ENCODE peak calls at places on chromosomes 13 and 19, in nine cellular contexts. K, Q, H, I, L, M, G, N and A are unnamed samples.

GRCh38 chr13:111789420-111789819 is 277.5 kb upstream of the SOX1 start:
- DNase-seq in I (no peak), Q (no peak), L (no peak), N (no peak), M (no peak), H (no peak), K (no peak), G (no peak), A (no peak)

GRCh38 chr19:6011794-6012193 is 33.9 kb upstream of the RANBP3 start:
- DNase-seq in K (peak; percentile 21), I (no peak), H (no peak), M (no peak), Q (no peak), G (no peak), N (no peak), L (no peak), A (no peak)

GRCh38 chr19:41299755-41300089 is 10.2 kb upstream of the CCDC97 start:
- DNase-seq in I (no peak), H (no peak), L (peak; percentile 40), G (no peak), K (peak; percentile 43), M (no peak), N (no peak), Q (peak; percentile 71), A (peak; percentile 71)

GRCh38 chr13:71865858-71866172 is 1.2 kb downstream of the DACH1 start:
- DNase-seq in H (peak; percentile 28), G (no peak), Q (no peak), N (no peak), M (no peak), I (peak; percentile 14), K (no peak), L (no peak), A (no peak)

GRCh38 chr13:75308222-75308621 is 173.7 kb downstream of the TBC1D4 start:
- DNase-seq in H (no peak), N (no peak), I (no peak), Q (no peak), L (peak; percentile 13), G (no peak), M (no peak), K (no peak), A (no peak)

GRCh38 chr13:77697208-77698103 is at the start of gene SLAIN1:
- DNase-seq in M (peak; percentile 83), N (no peak), I (peak; percentile 95), Q (no peak), K (peak; percentile 4), H (peak; percentile 90), L (peak; percentile 41), G (peak; percentile 68), A (peak; percentile 80)

GRCh38 chr13:62879071-62879470 is 1463.4 kb upstream of the PCDH20 start:
- DNase-seq in Q (peak; percentile 26), M (no peak), I (no peak), K (peak; percentile 22), L (peak; percentile 3), H (no peak), G (no peak), N (no peak), A (no peak)

GRCh38 chr13:102856603-102857002 is 10.8 kb downstream of the ERCC5 start:
- DNase-seq in Q (peak; percentile 40), L (peak; percentile 53), N (peak; percentile 33), M (no peak), G (no peak), I (no peak), K (peak; percentile 37), H (no peak), A (no peak)

GRCh38 chr13:73828811-73829210 is 305.4 kb downstream of the KLF12 start:
- DNase-seq in Q (no peak), N (no peak), I (no peak), M (no peak), H (no peak), G (no peak), L (no peak), K (no peak), A (no peak)

GRCh38 chr13:80010846-80011245 is 330.1 kb downstream of the SPRY2 start:
- DNase-seq in H (no peak), G (no peak), L (no peak), N (no peak), Q (no peak), I (no peak), K (no peak), M (no peak), A (no peak)

GRCh38 chr19:44808463-44809371 is at the start of gene BCAM:
- DNase-seq in H (no peak), M (no peak), I (peak; percentile 57), G (no peak), Q (peak; percentile 41), N (peak; percentile 79), K (peak; percentile 70), L (no peak), A (peak; percentile 69)

GRCh38 chr13:73335226-73335625 is 276.4 kb downstream of the KLF5 start:
- DNase-seq in L (peak; percentile 98), Q (peak; percentile 62), M (no peak), G (no peak), N (peak; percentile 95), I (no peak), H (no peak), K (peak; percentile 81), A (no peak)

GRCh38 chr19:20482721-20483120 is 82.9 kb downstream of the ZNF737 start:
- DNase-seq in G (no peak), N (no peak), Q (no peak), H (no peak), I (no peak), L (no peak), M (no peak), K (no peak), A (no peak)

GRCh38 chr19:11331502-11331901 is 8.0 kb downstream of the RAB3D start:
- DNase-seq in Q (no peak), L (no peak), K (no peak), H (no peak), G (no peak), I (no peak), M (no peak), N (no peak), A (no peak)

GRCh38 chr19:40960780-40961179 is 30.3 kb upstream of the CYP2B6 start:
- DNase-seq in H (no peak), G (no peak), M (no peak), Q (no peak), N (no peak), L (no peak), K (no peak), I (no peak), A (no peak)

GRCh38 chr19:41437944-41438574 is 1.7 kb downstream of the DMAC2 start:
- DNase-seq in K (no peak), I (no peak), Q (no peak), M (no peak), L (no peak), G (no peak), H (no peak), N (no peak), A (no peak)

GRCh38 chr19:43906774-43907173 is 28.3 kb downstream of the ZNF45 start:
- DNase-seq in G (no peak), I (no peak), H (no peak), K (no peak), L (no peak), Q (no peak), N (no peak), M (no peak), A (no peak)

GRCh38 chr19:49921871-49922755 is 6.9 kb upstream of the ATF5 start:
- DNase-seq in L (peak; percentile 66), I (no peak), Q (peak; percentile 81), N (no peak), G (no peak), K (peak; percentile 76), H (no peak), M (no peak), A (no peak)

GRCh38 chr19:14475251-14476073 is at the start of gene PTGER1:
- DNase-seq in I (peak; percentile 38), N (peak; percentile 38), K (peak; percentile 50), Q (no peak), H (peak; percentile 53), L (peak; percentile 15), G (no peak), M (no peak), A (no peak)

GRCh38 chr19:6613711-6614110 is 22.8 kb upstream of the CD70 start:
- DNase-seq in Q (peak; percentile 48), M (no peak), L (peak; percentile 92), N (no peak), K (peak; percentile 72), I (no peak), H (no peak), G (no peak), A (no peak)

GRCh38 chr13:108621421-108621820 is 8.0 kb upstream of the MYO16 start:
- DNase-seq in H (no peak), M (no peak), N (no peak), Q (no peak), G (no peak), K (no peak), I (no peak), L (peak; percentile 4), A (no peak)